ENCODE peak calls at places on chromosomes 12 and 14, in four cellular contexts. W is cardiac muscle cell, M is HepG2, U is IMR-90. X is an unnamed sample. For H3K9me3, the result is how much of the 10 kb centered on the place peaks cover.

GRCh38 chr12:63276537-63277365 is 125.8 kb upstream of the AVPR1A start:
- DNase-seq in U (peak), M (peak), W (peak), X (peak)

GRCh38 chr14:104223810-104224515 is 85.6 kb downstream of the KIF26A start:
- DNase-seq in U (no peak), M (no peak), W (no peak), X (no peak)

GRCh38 chr12:53199700-53200099 is 7.4 kb downstream of the ITGB7 start:
- DNase-seq in M (no peak), U (no peak), W (no peak), X (no peak)

GRCh38 chr12:96047621-96048211 is 12.3 kb upstream of the LTA4H start:
- DNase-seq in W (no peak), M (peak), U (peak), X (peak)

GRCh38 chr14:78902010-78902623 is 731.9 kb downstream of the NRXN3 start:
- DNase-seq in M (peak), U (peak), W (peak), X (peak)

GRCh38 chr14:74400328-74400727 is 25.7 kb downstream of the SYNDIG1L start:
- DNase-seq in M (no peak), U (no peak), W (peak), X (no peak)

GRCh38 chr14:71523630-71524320 is 408.5 kb upstream of the RGS6 start:
- DNase-seq in U (peak), M (no peak), W (no peak), X (no peak)

GRCh38 chr12:56599797-56600196 is 30.3 kb downstream of the BAZ2A start:
- DNase-seq in M (no peak), U (no peak), W (no peak), X (no peak)

GRCh38 chr14:34699873-34700621 is 14.3 kb downstream of the CFL2 start:
- DNase-seq in U (peak), W (no peak), M (peak), X (no peak)

GRCh38 chr14:89902876-89903275 is 51.7 kb downstream of the EFCAB11 start:
- DNase-seq in U (no peak), M (no peak), W (no peak), X (no peak)

GRCh38 chr12:29711381-29711780 is 72.4 kb downstream of the TMTC1 start:
- DNase-seq in W (no peak), U (no peak), M (no peak), X (no peak)
- TF ChIP-seq CTCF in W (no peak), U (no peak), M (no peak), X (no peak)

GRCh38 chr12:576613-577110 is 86.6 kb downstream of the NINJ2 start:
- DNase-seq in U (no peak), M (no peak), W (no peak), X (no peak)
- H3K27ac ChIP-seq in U (no peak), M (peak), W (no peak), X (peak)

GRCh38 chr14:24597403-24597802 is 12.1 kb downstream of the GZMH start:
- DNase-seq in W (no peak), M (no peak), U (no peak), X (no peak)
- H3K9me3 ChIP-seq in W (under half), M (under half), U (under half), X (under half)

GRCh38 chr12:46473634-46474201 is 101.1 kb upstream of the SLC38A2 start:
- DNase-seq in W (no peak), U (peak), M (peak), X (peak)
- TF ChIP-seq CTCF in W (no peak), U (no peak), M (no peak), X (no peak)

GRCh38 chr12:75976113-75976512 is 55.5 kb downstream of the PHLDA1 start:
- DNase-seq in U (no peak), M (no peak), W (no peak), X (no peak)

GRCh38 chr12:75975692-75976091 is 55.9 kb downstream of the PHLDA1 start:
- DNase-seq in M (no peak), W (no peak), U (no peak), X (no peak)

GRCh38 chr12:75977952-75978671 is 53.5 kb downstream of the PHLDA1 start:
- DNase-seq in W (no peak), M (peak), U (peak), X (peak)

GRCh38 chr12:75977590-75977951 is 54.0 kb downstream of the PHLDA1 start:
- DNase-seq in W (no peak), M (no peak), U (no peak), X (no peak)

DNA sequence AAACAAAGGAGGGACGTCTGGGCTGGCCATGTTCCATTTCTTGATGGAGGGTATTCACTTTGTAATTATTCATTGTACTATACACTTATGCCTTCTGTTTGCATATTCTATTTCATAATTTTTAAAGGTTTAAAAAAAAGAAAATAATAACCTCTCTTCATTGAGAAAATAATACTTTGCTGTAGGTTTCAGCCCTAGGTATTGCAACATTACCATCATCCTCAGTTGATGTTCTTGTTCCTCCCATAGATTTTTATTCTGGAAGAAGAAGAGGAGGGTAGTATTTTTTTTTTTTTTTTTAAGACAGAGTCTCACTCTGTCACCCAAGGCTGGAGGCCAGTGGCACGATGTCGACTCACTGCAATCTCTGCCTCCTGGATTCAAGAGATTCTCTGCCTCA is 54.7 kb downstream of the PHLDA1 start:
- DNase-seq in U (no peak), W (no peak), M (no peak), X (no peak)
- H3K27ac ChIP-seq in U (peak), W (no peak), M (peak), X (peak)